ENCODE peak calls at places on chromosomes 7 and 10, in ten cellular contexts. N is testis, I is upper lobe of right lung, X is gastrocnemius medialis, M is body of pancreas, C is neuronal stem cell, S is bronchial epithelial cell, T is MM.1S, W is mammary epithelial cell, U is fibroblast of lung. A is an unnamed sample.
A peak's percentile ranks its signal among the peaks of the same experiment; 100 is the strongest.

GRCh38 chr10:137606-138005 is 2.4 kb downstream of the ZMYND11 start:
- DNase-seq in N (no peak), I (no peak), X (no peak), M (no peak), C (no peak), S (peak; percentile 50), T (no peak), W (peak; percentile 67), U (peak; percentile 49), A (no peak)

GRCh38 chr7:149202831-149203231 is 7.5 kb downstream of the ZNF282 start:
- DNase-seq in N (no peak), I (peak; percentile 61), X (no peak), M (no peak), C (no peak), S (no peak), T (no peak), W (no peak), U (peak; percentile 70), A (no peak)

GRCh38 chr7:138781004-138781403 is 16.8 kb upstream of the TMEM213 start:
- DNase-seq in N (no peak), I (no peak), X (no peak), M (no peak), C (no peak), S (no peak), T (no peak), W (no peak), U (no peak), A (no peak)

GRCh38 chr7:11910253-11910652 is 78.3 kb upstream of the THSD7A start:
- DNase-seq in N (no peak), I (no peak), X (no peak), M (no peak), C (no peak), S (no peak), T (no peak), W (no peak), U (no peak), A (no peak)

GRCh38 chr10:35006836-35007235 is 83.3 kb downstream of the CUL2 start:
- DNase-seq in N (no peak), I (no peak), X (no peak), M (no peak), C (no peak), S (peak; percentile 67), T (no peak), W (no peak), U (peak; percentile 64), A (no peak)

GRCh38 chr7:150324366-150324961 is 1.1 kb upstream of the ACTR3C start:
- DNase-seq in N (no peak), I (no peak), X (no peak), M (peak; percentile 59), C (no peak), S (peak; percentile 54), T (no peak), W (no peak), U (peak; percentile 65), A (peak; percentile 27)

GRCh38 chr7:20798081-20798693 is 11.5 kb upstream of the SP8 start:
- DNase-seq in N (no peak), I (peak; percentile 86), X (no peak), M (peak; percentile 79), C (peak; percentile 77), S (no peak), T (peak; percentile 89), W (peak; percentile 59), U (peak; percentile 39), A (peak; percentile 70)

GRCh38 chr7:110090113-110090820 is 1000.7 kb upstream of the LRRN3 start:
- DNase-seq in N (peak; percentile 34), I (no peak), X (no peak), M (no peak), C (no peak), S (peak; percentile 51), T (peak; percentile 55), W (peak; percentile 32), U (peak; percentile 12), A (peak; percentile 11)

GRCh38 chr7:54345746-54346145 is 196.4 kb upstream of the VSTM2A start:
- DNase-seq in N (no peak), I (no peak), X (no peak), M (no peak), C (no peak), S (no peak), T (no peak), W (no peak), U (no peak), A (no peak)

GRCh38 chr10:125535559-125535958 is 147.4 kb downstream of the TEX36 start:
- DNase-seq in N (no peak), I (no peak), X (no peak), M (no peak), C (no peak), S (no peak), T (no peak), W (no peak), U (no peak), A (no peak)
- H3K27me3 ChIP-seq in N (no peaks in the 10 kb centered on the region), I (peaks cover 5% of the 10 kb centered on the region), X (peaks cover 10% of the 10 kb centered on the region), M (no peaks in the 10 kb centered on the region), C (no peaks in the 10 kb centered on the region), S (no peaks in the 10 kb centered on the region), T (peaks cover 9% of the 10 kb centered on the region), W (peaks cover 6% of the 10 kb centered on the region), U (no peaks in the 10 kb centered on the region), A (no peaks in the 10 kb centered on the region)

GRCh38 chr10:63558132-63558784 is 37.1 kb downstream of the REEP3 start:
- DNase-seq in N (no peak), I (no peak), X (no peak), M (no peak), C (no peak), S (no peak), T (no peak), W (no peak), U (no peak), A (no peak)
- H3K4me3 ChIP-seq in N (no peak overlapping the region), I (no peak overlapping the region), X (no peak overlapping the region), M (no peak overlapping the region), C (no peak overlapping the region), S (no peak overlapping the region), T (no peak overlapping the region), W (no peak overlapping the region), U (no peak overlapping the region), A (no peak overlapping the region)

DNA sequence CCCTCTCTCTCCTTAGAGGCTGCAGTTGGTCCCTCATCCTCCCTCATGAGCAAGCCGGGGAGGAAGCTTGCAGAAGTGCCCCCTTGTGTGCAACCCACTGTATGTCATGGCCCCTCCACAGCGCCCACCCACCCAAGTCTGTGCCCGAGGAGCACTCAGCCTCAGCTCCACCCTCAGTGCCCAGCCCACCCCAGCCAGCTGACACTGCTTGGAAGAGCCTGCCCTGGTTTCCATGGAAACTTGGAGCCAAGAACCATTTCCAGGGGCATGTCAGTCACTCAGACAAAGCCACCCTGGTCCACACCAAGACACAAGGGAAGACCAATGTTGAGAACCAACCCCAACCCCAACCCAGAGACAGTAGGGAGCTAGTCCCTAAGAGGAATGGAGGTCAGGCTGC is 79.5 kb downstream of the PAX2 start:
- DNase-seq in N (no peak), I (no peak), X (no peak), M (no peak), C (no peak), S (no peak), T (no peak), W (no peak), U (no peak), A (no peak)
- H3K27me3 ChIP-seq in N (peaks cover 6% of the 10 kb centered on the region), I (peaks cover 80% of the 10 kb centered on the region), X (peaks cover 57% of the 10 kb centered on the region), M (peaks cover 4% of the 10 kb centered on the region), C (peaks cover 25% of the 10 kb centered on the region), S (peaks cover 55% of the 10 kb centered on the region), T (peaks cover 87% of the 10 kb centered on the region), W (peaks cover 42% of the 10 kb centered on the region), U (peaks cover 66% of the 10 kb centered on the region), A (peaks cover 100% of the 10 kb centered on the region)

GRCh38 chr10:75452997-75453396 is 21.6 kb downstream of the LRMDA start:
- DNase-seq in N (no peak), I (no peak), X (no peak), M (no peak), C (no peak), S (no peak), T (no peak), W (no peak), U (no peak), A (no peak)

GRCh38 chr10:75450062-75450429 is 18.6 kb downstream of the LRMDA start:
- DNase-seq in N (no peak), I (no peak), X (no peak), M (no peak), C (no peak), S (no peak), T (no peak), W (no peak), U (no peak), A (no peak)

GRCh38 chr10:75449320-75450061 is 18.1 kb downstream of the LRMDA start:
- DNase-seq in N (no peak), I (no peak), X (no peak), M (no peak), C (no peak), S (no peak), T (no peak), W (no peak), U (no peak), A (no peak)

GRCh38 chr10:75450654-75451419 is 19.4 kb downstream of the LRMDA start:
- DNase-seq in N (no peak), I (no peak), X (no peak), M (no peak), C (no peak), S (no peak), T (no peak), W (no peak), U (no peak), A (no peak)

DNA sequence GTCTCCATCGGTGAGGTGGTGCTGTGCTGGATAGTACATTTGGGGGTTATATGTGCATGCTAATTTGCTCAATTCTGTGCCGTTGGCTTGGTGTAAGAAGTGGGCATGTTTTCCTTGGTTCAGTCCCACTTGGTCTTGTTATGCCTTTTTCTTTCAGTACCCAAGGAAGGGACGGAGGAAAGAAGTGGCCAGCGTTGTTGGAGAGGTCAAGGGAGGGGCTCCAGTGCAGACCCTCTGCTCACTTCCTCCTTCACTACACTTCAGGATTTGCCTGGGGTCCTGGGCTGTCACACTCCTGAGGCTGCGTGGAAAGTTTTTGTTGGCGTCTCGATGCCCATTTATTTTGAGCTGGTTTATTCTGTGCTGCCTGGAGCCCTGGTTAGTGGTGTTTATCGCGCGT is 20.5 kb downstream of the LRMDA start:
- DNase-seq in N (no peak), I (no peak), X (no peak), M (no peak), C (no peak), S (no peak), T (no peak), W (no peak), U (no peak), A (no peak)
- H3K4me3 ChIP-seq in N (no peak overlapping the region), I (no peak overlapping the region), X (no peak overlapping the region), M (no peak overlapping the region), C (peak overlapping the region; percentile 37), S (no peak overlapping the region), T (no peak overlapping the region), W (no peak overlapping the region), U (peak overlapping the region; percentile 21), A (no peak overlapping the region)

GRCh38 chr10:117536359-117536861 is 6.1 kb upstream of the EMX2 start:
- DNase-seq in N (no peak), I (no peak), X (no peak), M (no peak), C (no peak), S (no peak), T (no peak), W (no peak), U (no peak), A (no peak)
- H3K27me3 ChIP-seq in N (no peaks in the 10 kb centered on the region), I (peaks cover 100% of the 10 kb centered on the region), X (peaks cover 86% of the 10 kb centered on the region), M (no peaks in the 10 kb centered on the region), C (peaks cover 36% of the 10 kb centered on the region), S (peaks cover 84% of the 10 kb centered on the region), T (peaks cover 22% of the 10 kb centered on the region), W (peaks cover 72% of the 10 kb centered on the region), U (peaks cover 79% of the 10 kb centered on the region), A (peaks cover 100% of the 10 kb centered on the region)

GRCh38 chr7:94374231-94374630 is 20.5 kb upstream of the COL1A2 start:
- DNase-seq in N (peak; percentile 91), I (peak; percentile 66), X (peak; percentile 54), M (peak; percentile 55), C (no peak), S (peak; percentile 21), T (no peak), W (peak; percentile 22), U (peak; percentile 95), A (peak; percentile 45)
- H3K4me3 ChIP-seq in N (no peak overlapping the region), I (peak overlapping the region; percentile 21), X (no peak overlapping the region), M (no peak overlapping the region), C (no peak overlapping the region), S (no peak overlapping the region), T (no peak overlapping the region), W (no peak overlapping the region), U (peak overlapping the region; percentile 67), A (no peak overlapping the region)